ENCODE peak calls at places on chromosome 19, in eight cellular contexts. J is esophagus muscularis mucosa, R is AG09309, X is KG1, Y is GM23248, P is hippocampal formation, S is GM18507, D is dermis microvascular lymphatic vessel endothelial cell. E is an unnamed sample.

GRCh38 chr19:45852145-45852750 is 10.7 kb downstream of the SYMPK start:
- DNase-seq in J (no peak), R (no peak), X (no peak), Y (peak; percentile 39), P (no peak), S (no peak), D (no peak), E (no peak)

GRCh38 chr19:42400404-42400803 is 10.3 kb upstream of the CNFN start:
- DNase-seq in J (no peak), R (no peak), X (no peak), Y (no peak), P (no peak), S (no peak), D (no peak), E (no peak)

GRCh38 chr19:41501854-41502253 is 58.9 kb downstream of the ERICH4 start:
- DNase-seq in J (no peak), R (no peak), X (no peak), Y (no peak), P (no peak), S (no peak), D (peak; percentile 40), E (no peak)

GRCh38 chr19:38197937-38198704 is 25.9 kb downstream of the DPF1 start:
- DNase-seq in J (no peak), R (no peak), X (no peak), Y (no peak), P (no peak), S (no peak), D (no peak), E (no peak)

GRCh38 chr19:15790096-15790495 is 2.6 kb downstream of the OR10H5 start:
- DNase-seq in J (no peak), R (no peak), X (no peak), Y (no peak), P (no peak), S (no peak), D (no peak), E (peak; percentile 14)

GRCh38 chr19:31913103-31913710 is 432.2 kb upstream of the ZNF507 start:
- DNase-seq in J (peak; percentile 72), R (no peak), X (no peak), Y (no peak), P (no peak), S (no peak), D (no peak), E (peak; percentile 12)

GRCh38 chr19:19043881-19044280 is 10.5 kb downstream of the ARMC6 start:
- DNase-seq in J (no peak), R (no peak), X (no peak), Y (no peak), P (no peak), S (no peak), D (no peak), E (no peak)

GRCh38 chr19:39195755-39196154 is 1.0 kb upstream of the NCCRP1 start:
- DNase-seq in J (no peak), R (no peak), X (no peak), Y (no peak), P (no peak), S (no peak), D (no peak), E (no peak)

GRCh38 chr19:14073925-14074838 is 1.6 kb downstream of the MISP3 start:
- DNase-seq in J (no peak), R (no peak), X (no peak), Y (peak; percentile 59), P (peak; percentile 59), S (no peak), D (no peak), E (no peak)

GRCh38 chr19:35170359-35171061 is 16.0 kb downstream of the FXYD5 start:
- DNase-seq in J (no peak), R (no peak), X (no peak), Y (no peak), P (no peak), S (no peak), D (no peak), E (peak; percentile 31)

GRCh38 chr19:39078436-39079200 is 5.5 kb upstream of the ACP7 start:
- DNase-seq in J (no peak), R (peak; percentile 96), X (no peak), Y (peak; percentile 99), P (peak; percentile 54), S (no peak), D (peak; percentile 87), E (no peak)

GRCh38 chr19:56097776-56098175 is 23.3 kb downstream of the ZNF787 start:
- DNase-seq in J (no peak), R (no peak), X (no peak), Y (no peak), P (no peak), S (no peak), D (no peak), E (no peak)

GRCh38 chr19:38815059-38816001 is 2.6 kb upstream of the LGALS4 start:
- DNase-seq in J (no peak), R (no peak), X (no peak), Y (no peak), P (no peak), S (no peak), D (no peak), E (no peak)

GRCh38 chr19:54478677-54479266 is 5.7 kb upstream of the CDC42EP5 start:
- DNase-seq in J (no peak), R (no peak), X (peak; percentile 45), Y (peak; percentile 63), P (peak; percentile 13), S (no peak), D (peak; percentile 71), E (peak; percentile 25)

GRCh38 chr19:43464089-43464775 is 1.2 kb downstream of the LYPD3 start:
- DNase-seq in J (no peak), R (no peak), X (no peak), Y (peak; percentile 81), P (peak; percentile 63), S (peak; percentile 50), D (no peak), E (no peak)

GRCh38 chr19:1122972-1123363 is 19.2 kb downstream of the GPX4 start:
- DNase-seq in J (no peak), R (no peak), X (no peak), Y (peak; percentile 93), P (no peak), S (peak; percentile 87), D (peak; percentile 84), E (peak; percentile 87)

E was measured in adrenal gland.